ENCODE peak calls at places on chromosomes 12 and 14, in seven cellular contexts. D is IMR-90, G is progenitor cell of endocrine pancreas, U is AG09309, Z is brain microvascular endothelial cell, A is sigmoid colon, J is omental fat pad. C is an unnamed sample.

GRCh38 chr12:29448157-29448556 is 49.3 kb downstream of the OVCH1 start:
- DNase-seq in U (no peak), D (no peak), Z (no peak), A (no peak), G (no peak), J (no peak), C (no peak)

GRCh38 chr14:100692859-100693558 is 33.7 kb upstream of the DLK1 start:
- DNase-seq in Z (peak; percentile 84), D (peak; percentile 94), U (peak; percentile 61), J (no peak), A (no peak), G (no peak), C (no peak)

GRCh38 chr14:26531894-26532293 is 65.9 kb downstream of the NOVA1 start:
- DNase-seq in D (peak; percentile 81), A (no peak), U (no peak), J (no peak), G (no peak), Z (peak; percentile 24), C (no peak)

GRCh38 chr14:104357689-104358527 is 219.5 kb downstream of the KIF26A start:
- DNase-seq in D (no peak), U (no peak), A (peak; percentile 56), G (no peak), Z (no peak), J (no peak), C (no peak)

GRCh38 chr12:110591508-110592051 is 8.5 kb upstream of the PPTC7 start:
- DNase-seq in G (no peak), D (no peak), U (no peak), A (no peak), Z (no peak), J (no peak), C (no peak)

GRCh38 chr12:122981587-122982493 is 1.4 kb downstream of the ARL6IP4 start:
- DNase-seq in Z (no peak), J (no peak), A (no peak), U (no peak), G (no peak), D (no peak), C (no peak)

GRCh38 chr14:102187583-102188001 is 47.9 kb downstream of the WDR20 start:
- DNase-seq in A (peak; percentile 39), Z (no peak), U (no peak), J (no peak), D (no peak), G (no peak), C (no peak)

GRCh38 chr12:13444076-13444475 is 247.6 kb downstream of the EMP1 start:
- DNase-seq in G (no peak), A (no peak), J (no peak), Z (no peak), D (no peak), U (no peak), C (no peak)

GRCh38 chr12:48972213-48973021 is 882 bp upstream of the WNT10B start:
- DNase-seq in G (no peak), Z (no peak), A (no peak), D (peak; percentile 41), U (no peak), J (no peak), C (no peak)

DNA sequence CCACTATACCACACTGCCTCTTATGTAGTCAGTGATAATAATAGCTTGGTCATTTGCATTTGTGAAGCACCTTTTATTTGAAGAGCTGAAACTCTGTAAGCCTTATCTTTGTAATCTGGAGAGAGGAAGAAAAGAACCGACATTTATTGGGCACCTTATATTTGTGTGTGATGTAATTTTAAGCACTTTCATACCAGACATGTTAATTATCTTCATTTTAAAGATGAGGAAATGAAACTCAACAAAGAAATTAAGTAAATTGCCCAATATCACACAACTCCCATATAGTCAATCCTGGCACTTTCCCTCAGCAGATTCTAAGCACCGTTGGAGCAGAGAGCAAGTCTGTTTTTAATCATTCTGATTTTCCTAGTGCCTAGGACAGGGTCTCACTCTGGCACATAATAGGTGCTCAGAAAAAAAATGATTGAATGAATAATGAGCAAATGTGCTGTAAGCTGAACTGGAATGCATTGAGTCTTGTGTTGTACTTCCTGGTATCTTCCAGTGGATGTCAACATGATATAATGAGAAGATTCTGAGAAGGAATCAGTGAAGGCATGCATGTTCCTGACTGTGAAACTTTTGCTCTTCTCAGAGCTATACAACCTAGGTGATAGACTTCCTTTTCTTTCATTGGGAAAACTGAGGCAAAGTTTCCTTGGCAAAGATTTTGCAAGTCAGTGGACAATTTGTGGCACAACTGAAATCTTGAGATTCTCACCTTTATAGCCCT is 418.9 kb downstream of the ZFP36L1 start:
- DNase-seq in G (no peak), Z (no peak), J (no peak), A (no peak), U (no peak), D (no peak), C (no peak)
- TF ChIP-seq CTCF in G (no peak), Z (no peak), J (no peak), A (no peak), U (no peak), D (no peak), C (no peak)

GRCh38 chr14:36657409-36658090 is 4.1 kb upstream of the PAX9 start:
- DNase-seq in Z (no peak), J (no peak), A (no peak), D (no peak), U (no peak), G (no peak), C (no peak)
- TF ChIP-seq CTCF in Z (no peak), J (no peak), A (no peak), D (no peak), U (no peak), G (no peak), C (no peak)

GRCh38 chr14:106610691-106611090 is 1084.3 kb downstream of the TMEM121 start:
- DNase-seq in D (no peak), G (no peak), Z (no peak), U (no peak), J (no peak), A (no peak), C (no peak)

GRCh38 chr14:106606936-106607335 is 1080.6 kb downstream of the TMEM121 start:
- DNase-seq in J (no peak), G (no peak), D (no peak), A (no peak), U (no peak), Z (no peak), C (no peak)

GRCh38 chr14:106605548-106606448 is 1079.4 kb downstream of the TMEM121 start:
- DNase-seq in U (no peak), G (no peak), D (no peak), Z (no peak), A (no peak), J (no peak), C (peak; percentile 18)
- TF ChIP-seq CTCF in U (no peak), G (no peak), D (no peak), Z (no peak), A (no peak), J (no peak), C (no peak)

DNA sequence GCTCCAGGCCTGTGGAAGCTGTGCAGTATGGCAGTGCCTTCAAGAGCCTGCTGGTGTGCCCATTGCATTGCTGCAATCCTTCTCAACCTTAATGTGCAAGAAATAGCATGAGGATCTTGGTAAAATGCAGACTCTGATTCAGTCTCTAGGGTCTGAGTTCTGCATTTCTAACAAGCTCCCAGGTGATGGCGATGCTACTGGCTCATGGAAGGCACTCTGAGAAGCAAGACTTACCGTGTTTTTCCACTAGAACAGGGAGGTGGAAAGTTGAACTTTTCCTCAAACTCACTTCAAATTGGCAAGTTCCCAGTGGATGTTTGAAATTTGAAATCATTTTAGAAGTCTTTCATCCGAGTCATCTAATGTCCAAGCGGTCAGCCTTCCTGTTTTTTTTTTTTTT is 55.5 kb downstream of the MYRFL start:
- DNase-seq in G (no peak), J (no peak), U (no peak), A (no peak), D (peak; percentile 38), Z (peak; percentile 6), C (no peak)
- TF ChIP-seq CTCF in G (peak; percentile 19), J (no peak), U (no peak), A (no peak), D (peak; percentile 5), Z (peak; percentile 46), C (no peak)

DNA sequence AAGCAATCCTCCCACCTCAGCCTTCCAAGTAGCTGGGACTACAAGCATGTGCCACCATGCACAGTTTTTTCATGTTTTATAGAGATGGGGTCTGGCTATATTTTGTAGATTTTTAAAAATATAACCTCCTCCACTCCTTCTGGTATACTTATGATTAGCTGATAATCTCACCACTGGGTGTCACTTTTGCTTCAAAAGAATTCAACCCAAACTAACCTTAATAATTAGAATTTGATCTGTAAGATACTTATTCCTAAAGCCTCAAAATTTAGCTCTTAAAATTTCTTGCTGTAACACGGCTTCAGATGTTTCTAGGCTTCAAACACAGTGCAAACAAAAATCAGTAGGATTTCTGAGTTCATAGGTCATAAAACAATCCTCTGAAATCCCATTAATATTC is 130.3 kb downstream of the CEP83 start:
- DNase-seq in A (no peak), G (no peak), Z (no peak), U (no peak), J (no peak), D (no peak), C (no peak)
- TF ChIP-seq CTCF in A (no peak), G (no peak), Z (no peak), U (no peak), J (no peak), D (no peak), C (peak; percentile 41)

GRCh38 chr12:116448165-116448756 is 110.9 kb upstream of the MAP1LC3B2 start:
- DNase-seq in G (no peak), Z (no peak), A (no peak), J (no peak), U (no peak), D (no peak), C (no peak)
- TF ChIP-seq CTCF in G (no peak), Z (no peak), A (no peak), J (no peak), U (no peak), D (no peak), C (no peak)

C was measured in left ventricle myocardium inferior.